ENCODE peak calls at places on chromosome 16, in seven cellular contexts. L is psoas muscle; Y is CD4-positive, alpha-beta T cell; U is right lobe of liver; C is activated T-cell treated with anti-CD3 and anti-CD28 coated beads, Interleukin-2, amount 50 U/mL, for 4 hours; Z is mucosa of descending colon; S is activated B cell treated with CpG ODN at 0.5 μM for 24 hours. H is an unnamed sample.

GRCh38 chr16:53518550-53519416 is 15.8 kb upstream of the AKTIP start:
- ATAC-seq in S (peak), U (peak), Z (peak), C (peak), Y (peak), L (peak), H (peak)

GRCh38 chr16:27228621-27229501 is 25.5 kb downstream of the KDM8 start:
- ATAC-seq in L (peak), S (no peak), C (no peak), Z (peak), U (peak), Y (no peak), H (no peak)

GRCh38 chr16:78705694-78706093 is 606.2 kb downstream of the WWOX start:
- ATAC-seq in U (peak), S (no peak), L (no peak), Z (peak), Y (peak), C (peak), H (peak)

GRCh38 chr16:24493859-24494258 is 45.5 kb upstream of the RBBP6 start:
- ATAC-seq in L (no peak), S (no peak), C (no peak), Y (no peak), Z (no peak), U (no peak), H (no peak)

GRCh38 chr16:87789437-87790277 is 23.9 kb upstream of the KLHDC4 start:
- ATAC-seq in Z (peak), S (no peak), L (peak), Y (no peak), C (no peak), U (peak), H (no peak)

GRCh38 chr16:86762035-86762550 is 183.7 kb downstream of the FOXL1 start:
- ATAC-seq in C (no peak), Y (no peak), U (no peak), L (no peak), S (no peak), Z (no peak), H (no peak)

GRCh38 chr16:11734025-11734652 is 8.5 kb downstream of the TXNDC11 start:
- ATAC-seq in C (no peak), Y (no peak), U (peak), S (no peak), Z (no peak), L (peak), H (peak)

GRCh38 chr16:10504404-10504885 is 76.0 kb downstream of the EMP2 start:
- ATAC-seq in Z (peak), U (no peak), L (no peak), C (no peak), S (no peak), Y (no peak), H (no peak)

GRCh38 chr16:16150117-16150877 is 73.0 kb downstream of the ABCC6 start:
- ATAC-seq in L (peak), Z (peak), C (peak), U (peak), S (no peak), Y (no peak), H (no peak)

GRCh38 chr16:56851671-56852400 is 13.2 kb upstream of the SLC12A3 start:
- ATAC-seq in Y (no peak), Z (no peak), U (no peak), C (no peak), S (no peak), L (no peak), H (no peak)

GRCh38 chr16:12800751-12801308 is 2.9 kb downstream of the CPPED1 start:
- ATAC-seq in S (no peak), Z (no peak), C (no peak), Y (no peak), U (no peak), L (no peak), H (no peak)

GRCh38 chr16:69072640-69072974 is 32.8 kb upstream of the HAS3 start:
- ATAC-seq in U (no peak), S (no peak), Y (no peak), Z (no peak), C (no peak), L (no peak), H (no peak)

GRCh38 chr16:89982318-89982717 is 33.8 kb downstream of the DEF8 start:
- ATAC-seq in L (peak), Z (no peak), C (no peak), S (no peak), Y (no peak), U (no peak), H (no peak)

GRCh38 chr16:50573947-50574751 is 26.0 kb downstream of the NKD1 start:
- ATAC-seq in U (no peak), L (no peak), S (no peak), C (no peak), Y (no peak), Z (no peak), H (no peak)

GRCh38 chr16:68786685-68787418 is 49.8 kb downstream of the CDH1 start:
- ATAC-seq in U (peak), S (no peak), L (no peak), Z (peak), Y (no peak), C (no peak), H (no peak)

GRCh38 chr16:12544477-12545291 is 259.0 kb downstream of the CPPED1 start:
- ATAC-seq in C (no peak), L (no peak), S (peak), Y (no peak), U (peak), Z (peak), H (no peak)